ENCODE peak calls at places on chromosomes 3 and 15, in five cellular contexts. V, C, Q, X and T are unnamed samples. For H3K4me1, the result is how much of the 10 kb centered on the place peaks cover.

GRCh38 chr3:46998852-46999515 is 19.5 kb downstream of the NBEAL2 start:
- DNase-seq in V (no peak), C (peak), Q (no peak), X (no peak), T (no peak)

GRCh38 chr3:34683851-34684250 is 885.4 kb downstream of the PDCD6IP start:
- DNase-seq in V (peak), C (peak), Q (peak), X (peak), T (peak)

GRCh38 chr3:59480486-59480995 is 430.7 kb upstream of the CFAP20DC start:
- DNase-seq in V (no peak), C (no peak), Q (no peak), X (peak), T (no peak)

GRCh38 chr3:89306535-89306934 is 199.1 kb downstream of the EPHA3 start:
- DNase-seq in V (no peak), C (no peak), Q (no peak), X (no peak), T (no peak)

GRCh38 chr15:95875141-95875643 is 455.3 kb upstream of the NR2F2 start:
- DNase-seq in V (no peak), C (no peak), Q (no peak), X (peak), T (no peak)

GRCh38 chr3:32443471-32443870 is 51.8 kb downstream of the CMTM7 start:
- DNase-seq in V (no peak), C (no peak), Q (no peak), X (peak), T (no peak)

GRCh38 chr15:55116636-55117035 is 80.1 kb downstream of the RSL24D1 start:
- DNase-seq in V (no peak), C (no peak), Q (no peak), X (no peak), T (no peak)

GRCh38 chr3:9108876-9109569 is 140.4 kb downstream of the SRGAP3 start:
- DNase-seq in V (no peak), C (no peak), Q (peak), X (no peak), T (no peak)

GRCh38 chr15:43958894-43959330 is 132.1 kb downstream of the WDR76 start:
- DNase-seq in V (no peak), C (no peak), Q (no peak), X (peak), T (no peak)

GRCh38 chr3:75303676-75304075 is 360.5 kb upstream of the FRG2C start:
- DNase-seq in V (no peak), C (no peak), Q (no peak), X (no peak), T (no peak)

DNA sequence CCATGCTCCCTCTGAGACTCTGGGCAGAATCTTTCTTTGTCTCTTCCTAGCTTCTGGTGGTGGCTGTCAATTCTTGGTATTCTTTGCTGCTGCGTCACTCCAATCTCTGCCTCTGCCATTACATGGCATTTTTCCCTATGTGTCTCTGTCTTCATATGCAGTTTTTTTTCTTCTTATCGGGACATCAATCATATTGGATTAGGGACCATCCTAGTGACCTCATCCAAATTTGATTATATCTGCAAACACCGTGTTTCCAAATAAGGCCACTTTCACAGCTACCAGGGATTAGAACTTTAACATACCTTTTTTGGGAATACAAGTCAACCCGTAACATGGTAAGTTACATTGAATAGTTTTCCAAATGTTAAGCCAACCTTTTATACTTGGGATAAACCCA is 358.2 kb upstream of the FRG2C start:
- DNase-seq in V (no peak), C (no peak), Q (no peak), X (no peak), T (no peak)
- H3K27ac ChIP-seq in V (no peak), C (no peak), Q (no peak), X (no peak), T (no peak)

DNA sequence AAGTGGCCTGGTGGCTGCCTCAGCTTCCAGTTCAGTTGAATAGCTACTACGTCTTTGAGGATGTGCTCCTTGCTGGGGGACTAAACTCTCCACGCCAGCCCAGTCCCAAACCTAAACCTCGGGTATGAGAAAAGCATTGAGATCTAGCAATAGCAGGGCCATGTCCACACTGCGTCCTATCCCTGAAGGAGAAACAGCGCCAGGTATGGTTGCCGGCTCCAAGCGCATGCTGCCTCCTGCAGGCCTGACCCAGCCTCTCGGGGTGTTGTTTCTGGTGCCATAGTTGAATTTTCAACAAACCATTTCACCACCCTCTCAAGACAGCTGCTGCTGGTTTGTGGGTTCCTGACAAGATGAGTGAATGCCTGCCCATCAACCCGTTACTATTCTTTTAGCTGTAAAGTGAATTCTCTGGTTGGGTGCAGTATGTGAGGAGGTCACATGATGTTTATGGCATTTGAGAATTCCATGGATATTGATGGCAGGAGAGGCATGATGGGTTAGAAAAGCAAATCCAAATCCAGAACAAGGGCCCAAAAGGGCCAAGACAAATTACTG is 13.0 kb upstream of the SLC28A1 start:
- DNase-seq in V (no peak), C (no peak), Q (no peak), X (no peak), T (no peak)
- H3K4me1 ChIP-seq in V (under half), C (under half), Q (under half), X (under half), T (under half)

DNA sequence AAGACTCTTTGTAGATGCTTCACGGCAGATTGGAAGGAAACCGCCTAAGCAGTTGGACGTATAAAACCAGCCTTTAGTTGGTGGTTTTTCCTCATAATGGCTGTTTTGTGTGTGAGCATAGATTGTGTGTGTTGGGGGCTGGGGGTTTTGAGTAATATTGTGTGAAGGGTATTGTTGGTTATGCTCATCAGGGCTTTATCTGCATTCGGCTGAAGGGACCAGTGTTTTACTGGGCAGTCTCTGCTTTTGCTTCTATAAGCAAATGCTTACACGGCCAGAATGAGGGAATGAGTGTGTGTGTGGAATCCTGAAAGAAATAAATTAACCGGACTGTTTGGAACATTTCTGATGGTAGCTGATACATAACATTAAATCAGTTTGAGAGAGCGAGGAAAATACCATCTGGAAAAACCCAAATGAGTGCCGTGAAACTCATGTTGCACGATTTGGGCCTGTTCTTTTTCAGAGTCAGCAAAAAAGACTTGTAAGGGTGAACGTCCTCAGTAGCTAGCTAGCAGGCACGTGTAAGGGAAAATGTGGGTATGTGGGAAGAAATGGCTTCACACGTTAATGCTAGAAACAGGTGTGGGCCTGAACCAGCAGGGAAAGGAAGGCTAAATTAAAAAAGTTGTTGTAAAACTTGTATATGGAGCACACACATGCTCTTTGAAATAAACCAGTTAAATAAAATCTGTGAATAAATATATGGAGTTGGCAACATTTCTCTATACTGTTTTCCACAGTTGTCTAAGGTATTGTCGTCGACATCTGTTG is 2.0 kb downstream of the MITF start:
- DNase-seq in V (no peak), C (no peak), Q (no peak), X (no peak), T (no peak)
- H3K4me3 ChIP-seq in V (no peak), C (peak), Q (peak), X (no peak), T (no peak)

GRCh38 chr3:160793853-160794252 is 37.8 kb downstream of the PPM1L start:
- DNase-seq in V (no peak), C (no peak), Q (no peak), X (no peak), T (no peak)

GRCh38 chr3:160792445-160793039 is 36.5 kb downstream of the PPM1L start:
- DNase-seq in V (no peak), C (no peak), Q (no peak), X (no peak), T (no peak)

GRCh38 chr3:160796813-160797164 is 40.8 kb downstream of the PPM1L start:
- DNase-seq in V (no peak), C (no peak), Q (no peak), X (no peak), T (peak)

GRCh38 chr3:160797306-160797705 is 41.3 kb downstream of the PPM1L start:
- DNase-seq in V (no peak), C (no peak), Q (no peak), X (no peak), T (no peak)

GRCh38 chr3:160796089-160796812 is 40.2 kb downstream of the PPM1L start:
- DNase-seq in V (no peak), C (no peak), Q (no peak), X (no peak), T (no peak)
- H3K27ac ChIP-seq in V (no peak), C (peak), Q (no peak), X (no peak), T (peak)

DNA sequence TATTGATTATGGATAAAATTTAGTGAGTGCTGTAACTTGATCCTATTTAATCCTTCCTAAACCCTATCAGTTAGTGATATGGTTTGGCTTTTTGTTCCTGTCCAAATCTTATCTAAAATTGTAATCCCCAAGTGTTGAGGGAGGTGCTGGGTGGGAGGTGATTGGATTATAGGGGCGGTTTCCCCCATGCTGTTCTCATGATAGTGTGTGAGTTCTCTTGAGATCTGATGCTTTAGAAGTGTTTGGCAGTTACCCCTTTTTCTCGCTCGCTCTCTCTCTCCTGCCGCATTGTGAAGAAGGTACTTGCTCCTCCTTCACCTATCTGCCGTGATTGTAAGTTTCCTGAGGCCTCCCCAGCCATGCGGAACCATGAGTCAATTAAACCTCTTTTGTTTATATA is 134.0 kb upstream of the SUCLG2 start:
- DNase-seq in V (no peak), C (no peak), Q (no peak), X (no peak), T (no peak)
- H3K4me1 ChIP-seq in V (under half), C (under half), Q (under half), X (under half), T (under half)

GRCh38 chr3:167609156-167609555 is 44.6 kb downstream of the WDR49 start:
- DNase-seq in V (no peak), C (no peak), Q (no peak), X (no peak), T (no peak)
- H3K4me3 ChIP-seq in V (no peak), C (no peak), Q (no peak), X (no peak), T (no peak)